ENCODE peak calls at places on chromosomes 4 and X, in six cellular contexts. M, W, N, G, H and O are unnamed samples.

GRCh38 chr4:188956566-188956965 is 817.3 kb downstream of the TRIML1 start:
- DNase-seq in N (no peak), G (no peak), W (no peak), M (no peak), H (no peak), O (no peak)

GRCh38 chr4:125826801-125827200 is 512.0 kb downstream of the FAT4 start:
- DNase-seq in W (no peak), N (no peak), M (no peak), H (no peak), G (peak), O (no peak)

GRCh38 chrX:41828821-41829220 is 94.5 kb downstream of the CASK start:
- DNase-seq in H (no peak), N (no peak), M (no peak), G (peak), W (no peak), O (no peak)

GRCh38 chrX:135295238-135295943 is 13.9 kb upstream of the ETDC start:
- DNase-seq in N (no peak), W (peak), H (no peak), M (peak), G (peak), O (no peak)

GRCh38 chrX:104113237-104113965 is 1.1 kb downstream of the ZCCHC18 start:
- DNase-seq in N (peak), G (peak), W (peak), M (no peak), H (peak), O (no peak)

GRCh38 chr4:110483516-110483915 is 7.6 kb downstream of the ENPEP start:
- DNase-seq in G (no peak), N (no peak), W (no peak), M (no peak), H (no peak), O (no peak)

GRCh38 chr4:101065346-101065745 is 282.0 kb downstream of the PPP3CA start:
- DNase-seq in M (no peak), W (no peak), H (no peak), N (no peak), G (no peak), O (no peak)

GRCh38 chr4:25307596-25307995 is 5.0 kb upstream of the ZCCHC4 start:
- DNase-seq in H (no peak), N (no peak), G (no peak), W (no peak), M (no peak), O (no peak)

GRCh38 chr4:128521634-128522253 is 234.1 kb upstream of the PGRMC2 start:
- DNase-seq in H (no peak), N (no peak), M (no peak), W (no peak), G (peak), O (no peak)

GRCh38 chr4:8278421-8279287 is 9.1 kb downstream of the HTRA3 start:
- DNase-seq in G (peak), M (peak), W (peak), H (no peak), N (no peak), O (no peak)

GRCh38 chr4:127446309-127446708 is 186.4 kb upstream of the INTU start:
- DNase-seq in H (no peak), W (no peak), M (no peak), N (no peak), G (no peak), O (no peak)

GRCh38 chr4:164700471-164700870 is 53.5 kb upstream of the SMIM31 start:
- DNase-seq in W (no peak), H (no peak), N (no peak), M (no peak), G (no peak), O (no peak)

GRCh38 chrX:34332336-34332735 is 200.2 kb upstream of the FAM47A start:
- DNase-seq in M (no peak), G (no peak), H (no peak), N (no peak), W (no peak), O (no peak)

GRCh38 chr4:42555828-42556227 is 101.1 kb downstream of the ATP8A1 start:
- DNase-seq in W (no peak), M (no peak), N (no peak), G (no peak), H (no peak), O (no peak)

GRCh38 chrX:40262641-40263560 is 165.1 kb upstream of the BCOR start:
- DNase-seq in G (peak), H (peak), W (peak), M (no peak), N (no peak), O (no peak)

GRCh38 chrX:54540289-54540688 is 10.3 kb downstream of the GNL3L start:
- DNase-seq in M (no peak), W (peak), H (no peak), N (no peak), G (peak), O (no peak)

GRCh38 chr4:140252742-140253555 is 99.0 kb upstream of the MAML3 start:
- DNase-seq in W (peak), M (peak), H (peak), N (peak), G (peak), O (peak)

GRCh38 chrX:114611018-114611619 is 27.2 kb downstream of the HTR2C start:
- DNase-seq in W (no peak), N (no peak), H (peak), G (peak), M (no peak), O (no peak)

GRCh38 chr4:140675599-140676231 is 80.5 kb downstream of the TBC1D9 start:
- DNase-seq in N (no peak), H (no peak), W (no peak), M (no peak), G (peak), O (no peak)

GRCh38 chr4:174303687-174304086 is 20.0 kb downstream of the CEP44 start:
- DNase-seq in G (no peak), N (no peak), W (no peak), M (no peak), H (no peak), O (no peak)

GRCh38 chrX:149504226-149504914 is 736 bp downstream of the IDS start:
- DNase-seq in W (no peak), M (no peak), G (no peak), N (no peak), H (peak), O (no peak)

GRCh38 chr4:174217273-174218126 is 66.0 kb downstream of the FBXO8 start:
- DNase-seq in H (peak), M (no peak), G (peak), W (peak), N (no peak), O (no peak)

GRCh38 chrX:19846995-19847790 is 40.2 kb downstream of the SH3KBP1 start:
- DNase-seq in N (no peak), H (no peak), G (peak), M (no peak), W (peak), O (peak)

GRCh38 chr4:11297201-11297600 is 131.5 kb downstream of the HS3ST1 start:
- DNase-seq in W (no peak), M (no peak), N (no peak), H (no peak), G (no peak), O (no peak)

GRCh38 chrX:152637649-152638442 is at the start of gene GABRQ:
- DNase-seq in N (no peak), M (peak), H (peak), W (no peak), G (no peak), O (no peak)

GRCh38 chr4:128381748-128382559 is 94.3 kb upstream of the PGRMC2 start:
- DNase-seq in N (no peak), G (no peak), W (no peak), H (no peak), M (no peak), O (no peak)

GRCh38 chrX:107571296-107571998 is 56.9 kb upstream of the PRPS1 start:
- DNase-seq in G (peak), N (no peak), W (no peak), H (no peak), M (no peak), O (no peak)

GRCh38 chr4:48909697-48910096 is 3.1 kb upstream of the OCIAD2 start:
- DNase-seq in M (no peak), G (peak), H (no peak), W (peak), N (no peak), O (no peak)

GRCh38 chrX:6293716-6294115 is 65.0 kb upstream of the NLGN4X start:
- DNase-seq in H (no peak), N (no peak), M (no peak), W (no peak), G (no peak), O (no peak)

DNA sequence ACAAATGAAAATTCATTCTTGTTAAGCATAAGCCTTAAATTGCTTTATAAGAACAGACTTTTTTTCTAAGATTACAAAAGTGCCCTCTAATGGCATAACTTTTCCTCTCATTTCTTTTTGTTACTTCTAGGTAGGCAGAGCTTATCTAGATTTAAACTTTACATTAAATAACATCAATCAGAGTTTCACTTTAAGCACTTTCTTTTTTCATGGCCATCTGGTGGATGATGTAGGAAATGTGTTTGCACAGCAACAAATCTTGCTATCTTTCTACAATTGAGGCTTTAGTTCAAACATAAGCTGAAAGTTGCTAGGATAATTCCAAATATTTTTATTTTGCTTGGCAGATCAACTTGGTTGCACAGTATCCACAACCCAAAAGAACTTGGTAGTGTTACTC is 22.1 kb downstream of the NDNF start:
- DNase-seq in N (no peak), H (no peak), W (no peak), G (no peak), M (no peak), O (no peak)
- TF ChIP-seq CTCF in N (no peak), H (peak), W (no peak), G (peak), M (peak), O (no peak)

GRCh38 chr4:73257995-73258667 is 467 bp downstream of the ANKRD17 start:
- DNase-seq in G (peak), H (peak), W (no peak), N (no peak), M (no peak), O (no peak)

GRCh38 chr4:73259552-73260140 is 1.0 kb upstream of the ANKRD17 start:
- DNase-seq in G (no peak), W (no peak), M (no peak), H (no peak), N (no peak), O (no peak)

GRCh38 chr4:73258668-73259551 is at the start of gene ANKRD17:
- DNase-seq in N (peak), M (peak), G (peak), H (peak), W (peak), O (peak)

GRCh38 chr4:73252001-73252400 is 6.6 kb downstream of the ANKRD17 start:
- DNase-seq in W (no peak), G (peak), M (no peak), N (no peak), H (no peak), O (no peak)

DNA sequence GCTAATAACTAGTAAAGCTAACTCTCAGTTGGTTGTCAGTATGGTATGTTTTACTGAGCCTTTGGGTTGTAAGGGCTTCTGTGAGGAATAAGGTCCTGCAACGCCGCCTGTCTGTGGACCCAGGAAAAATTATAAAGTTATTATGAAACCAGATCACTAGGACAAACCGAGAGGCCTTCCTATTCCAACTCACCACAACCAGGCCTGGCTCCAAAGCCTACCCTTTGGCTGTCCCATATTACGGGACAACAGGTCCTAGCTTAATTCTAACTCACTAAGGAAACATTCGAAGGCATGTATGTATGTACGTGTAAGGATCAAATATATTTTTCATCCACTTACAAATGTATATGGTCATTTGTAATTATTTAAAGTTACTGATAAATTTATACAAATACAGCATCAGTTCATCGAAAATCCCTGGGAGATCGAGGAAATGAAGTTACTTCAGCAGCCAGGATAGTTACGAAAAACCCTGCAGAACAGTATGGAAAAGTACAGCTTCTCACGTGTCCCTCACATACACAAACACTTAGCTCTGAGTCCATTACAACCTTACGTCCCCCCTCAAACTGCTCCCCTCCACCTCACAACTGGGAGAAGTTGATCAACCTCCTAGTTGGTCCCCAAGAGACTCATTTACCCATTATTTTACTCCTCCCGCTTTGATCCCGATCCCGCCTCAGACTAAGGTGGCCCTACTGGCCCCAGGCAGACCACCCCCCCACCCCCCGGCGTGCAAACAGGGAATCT is 1.2 kb downstream of the ANKRD17 start:
- DNase-seq in H (peak), M (peak), W (peak), N (peak), G (peak), O (peak)
- TF ChIP-seq POLR2A in H (peak), M (peak), W (no peak), N (no peak), G (no peak), O (no peak)

DNA sequence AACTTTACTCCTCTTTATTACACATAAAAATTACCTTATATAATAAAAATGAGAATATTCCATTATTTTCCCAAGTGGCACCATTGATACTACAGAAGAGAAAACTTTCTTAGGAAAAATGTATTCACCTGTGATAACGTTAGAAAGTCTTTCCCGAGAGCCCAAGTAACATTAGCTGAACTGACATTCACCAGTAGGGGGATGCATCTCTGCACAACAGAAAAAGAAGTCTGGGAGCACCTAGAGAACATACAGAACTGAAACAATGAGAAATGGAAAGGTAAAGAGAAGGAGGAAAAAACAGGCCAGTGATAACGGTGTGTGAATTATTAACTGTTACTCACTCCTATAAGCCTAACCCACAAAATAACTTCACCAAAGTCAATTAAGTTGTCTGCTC is 423.3 kb downstream of the CENPC start:
- DNase-seq in W (no peak), H (no peak), N (no peak), M (no peak), G (no peak), O (no peak)
- TF ChIP-seq CTCF in W (no peak), H (peak), N (no peak), M (no peak), G (no peak), O (no peak)

GRCh38 chr4:56197387-56197786 is 189.9 kb downstream of the AASDH start:
- DNase-seq in M (no peak), G (no peak), N (no peak), W (no peak), H (no peak), O (no peak)
- TF ChIP-seq POLR2A in M (no peak), G (no peak), N (no peak), W (no peak), H (no peak), O (no peak)

GRCh38 chrX:49977319-49978090 is 55.1 kb downstream of the CLCN5 start:
- DNase-seq in M (no peak), N (no peak), W (no peak), H (no peak), G (no peak), O (no peak)
- TF ChIP-seq CTCF in M (no peak), N (no peak), W (no peak), H (no peak), G (no peak), O (no peak)

GRCh38 chrX:10542549-10542948 is 77.8 kb downstream of the MID1 start:
- DNase-seq in M (no peak), H (no peak), G (no peak), N (no peak), W (no peak), O (no peak)
- TF ChIP-seq POLR2A in M (no peak), H (no peak), G (no peak), N (no peak), W (no peak), O (no peak)